ENCODE peak calls at places on chromosomes 1 and 21, in four cellular contexts. V, R, B and C are unnamed samples.

GRCh38 chr1:118788372-118788955 is 199.7 kb downstream of the TBX15 start:
- DNase-seq in V (no peak), R (no peak), B (no peak), C (no peak)

GRCh38 chr21:46004168-46004861 is 22.7 kb downstream of the COL6A1 start:
- DNase-seq in V (peak), R (no peak), B (no peak), C (no peak)

GRCh38 chr21:38667466-38667865 is 138.3 kb upstream of the ETS2 start:
- DNase-seq in V (no peak), R (no peak), B (no peak), C (no peak)

GRCh38 chr1:7382971-7383370 is 388.1 kb upstream of the VAMP3 start:
- DNase-seq in V (peak), R (no peak), B (no peak), C (no peak)

GRCh38 chr21:45115141-45115540 is 40.8 kb downstream of the ADARB1 start:
- DNase-seq in V (no peak), R (no peak), B (no peak), C (no peak)

GRCh38 chr1:177928194-177928593 is 41.7 kb downstream of the SEC16B start:
- DNase-seq in V (no peak), R (no peak), B (no peak), C (no peak)

GRCh38 chr1:9900142-9901043 is 9.7 kb downstream of the CTNNBIP1 start:
- DNase-seq in V (no peak), R (no peak), B (no peak), C (no peak)

GRCh38 chr1:209607795-209608178 is 24.3 kb downstream of the CAMK1G start:
- DNase-seq in V (no peak), R (no peak), B (no peak), C (no peak)

GRCh38 chr21:45508607-45509565 is 33.4 kb downstream of the SLC19A1 start:
- DNase-seq in V (no peak), R (peak), B (no peak), C (no peak)

GRCh38 chr1:154241703-154242352 is 21.1 kb downstream of the UBAP2L start:
- DNase-seq in V (no peak), R (no peak), B (no peak), C (no peak)

GRCh38 chr1:37556712-37557196 is at the start of gene DNALI1:
- DNase-seq in V (peak), R (peak), B (no peak), C (no peak)

GRCh38 chr1:196607940-196608339 is 300 bp downstream of the KCNT2 start:
- DNase-seq in V (no peak), R (no peak), B (no peak), C (no peak)

GRCh38 chr1:227316941-227317540 is 1.3 kb downstream of the CDC42BPA start:
- DNase-seq in V (no peak), R (peak), B (no peak), C (no peak)

GRCh38 chr1:39177641-39178040 is 26.9 kb upstream of the MACF1 start:
- DNase-seq in V (no peak), R (no peak), B (no peak), C (no peak)

GRCh38 chr21:42080788-42081083 is 9.6 kb downstream of the UMODL1 start:
- DNase-seq in V (no peak), R (no peak), B (no peak), C (no peak)

GRCh38 chr1:67787746-67788145 is 45.5 kb downstream of the GNG12 start:
- DNase-seq in V (no peak), R (no peak), B (no peak), C (no peak)
- TF ChIP-seq MAX in V (no peak), R (no peak), B (no peak), C (no peak)

DNA sequence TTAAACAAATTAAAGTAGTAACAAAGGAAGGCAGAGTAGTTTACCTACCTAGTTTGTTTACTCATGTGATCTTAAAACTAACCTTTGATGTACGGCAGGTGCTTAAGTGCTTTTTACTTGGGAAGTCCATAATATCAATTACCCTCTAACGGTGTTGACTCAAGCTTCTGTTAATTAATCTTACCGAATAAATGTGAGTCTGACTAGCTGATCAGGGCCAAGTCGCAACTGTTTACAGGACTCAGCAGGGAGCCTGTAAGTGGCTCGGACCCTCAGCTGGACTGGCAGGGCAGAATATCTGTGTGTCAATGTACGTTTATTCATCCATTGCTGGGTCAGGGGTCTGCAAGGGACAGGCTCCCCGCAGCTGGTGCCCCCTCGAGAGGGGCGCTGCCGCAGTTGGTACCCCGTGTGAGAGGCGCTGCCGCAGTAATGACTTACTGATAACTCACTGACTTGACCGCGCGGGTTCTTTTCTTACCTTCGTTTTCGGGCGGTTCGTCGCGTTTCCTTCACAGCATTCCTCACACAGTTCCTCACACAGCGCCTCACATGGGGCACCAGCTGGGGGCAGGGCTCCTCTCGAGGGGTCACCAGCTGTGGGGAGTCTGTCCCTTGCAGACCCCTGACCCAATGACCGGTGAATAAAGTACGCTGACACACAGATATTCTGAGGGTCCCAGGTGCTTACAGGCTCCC is 2.9 kb downstream of the FMO1 start:
- DNase-seq in V (peak), R (no peak), B (no peak), C (peak)
- TF ChIP-seq SRF in V (no peak), R (no peak), B (no peak), C (no peak)

GRCh38 chr1:156497078-156497742 is 3.4 kb downstream of the MEF2D start:
- DNase-seq in V (no peak), R (no peak), B (no peak), C (no peak)
- TF ChIP-seq MAX in V (no peak), R (no peak), B (no peak), C (no peak)

GRCh38 chr1:244069499-244069898 is 18.4 kb downstream of the ZBTB18 start:
- DNase-seq in V (no peak), R (no peak), B (no peak), C (no peak)

GRCh38 chr1:244076740-244077139 is 25.7 kb downstream of the ZBTB18 start:
- DNase-seq in V (no peak), R (no peak), B (no peak), C (no peak)

GRCh38 chr1:244075247-244075722 is 24.2 kb downstream of the ZBTB18 start:
- DNase-seq in V (peak), R (no peak), B (no peak), C (no peak)

GRCh38 chr1:244077473-244078220 is 26.6 kb downstream of the ZBTB18 start:
- DNase-seq in V (peak), R (no peak), B (no peak), C (no peak)

GRCh38 chr1:244074559-244075171 is 23.6 kb downstream of the ZBTB18 start:
- DNase-seq in V (peak), R (no peak), B (no peak), C (no peak)
- TF ChIP-seq SRF in V (no peak), R (no peak), B (no peak), C (no peak)

GRCh38 chr21:33712022-33712803 is 69.9 kb downstream of the ITSN1 start:
- DNase-seq in V (no peak), R (no peak), B (no peak), C (no peak)
- TF ChIP-seq MAX in V (no peak), R (no peak), B (no peak), C (no peak)

DNA sequence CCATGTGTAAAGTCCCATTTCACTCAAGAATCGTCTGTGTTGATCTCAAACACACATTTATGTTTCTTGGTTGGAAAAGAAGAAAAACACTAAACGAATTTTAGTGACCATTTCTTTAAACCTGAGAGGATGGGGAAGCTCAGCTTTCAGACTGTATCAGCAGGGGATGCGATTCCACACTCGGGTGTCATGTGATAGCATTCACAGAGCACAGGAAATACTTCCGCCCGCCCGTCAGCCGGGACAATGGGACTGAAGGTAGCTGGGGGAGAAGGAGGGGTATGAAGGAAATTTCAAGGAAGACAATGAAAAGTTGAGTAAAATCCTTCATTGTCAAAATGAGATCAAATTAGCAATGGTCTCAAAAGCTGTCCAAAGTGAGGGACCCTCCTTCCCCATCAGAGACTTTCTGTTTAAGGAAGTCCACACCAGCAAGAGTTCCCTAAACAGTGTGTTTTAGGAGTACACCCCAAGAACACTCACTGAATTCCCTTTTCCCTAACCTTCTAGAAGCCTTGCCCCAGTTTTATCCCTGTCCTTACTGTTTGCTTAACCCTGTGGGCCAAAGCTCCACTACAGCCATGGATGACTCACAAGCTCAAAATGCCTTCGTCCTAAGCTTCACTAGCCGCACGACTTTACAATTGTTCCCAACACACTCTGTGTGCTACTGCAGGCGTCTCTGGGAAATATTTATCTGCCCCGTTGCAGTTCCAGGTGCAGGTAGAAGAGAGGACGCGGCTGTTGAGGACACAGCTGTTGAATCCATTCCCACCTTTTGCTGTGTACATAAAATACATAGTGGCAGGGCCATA is 51.4 kb upstream of the SIM2 start:
- DNase-seq in V (no peak), R (no peak), B (no peak), C (no peak)
- TF ChIP-seq SRF in V (no peak), R (no peak), B (no peak), C (no peak)

DNA sequence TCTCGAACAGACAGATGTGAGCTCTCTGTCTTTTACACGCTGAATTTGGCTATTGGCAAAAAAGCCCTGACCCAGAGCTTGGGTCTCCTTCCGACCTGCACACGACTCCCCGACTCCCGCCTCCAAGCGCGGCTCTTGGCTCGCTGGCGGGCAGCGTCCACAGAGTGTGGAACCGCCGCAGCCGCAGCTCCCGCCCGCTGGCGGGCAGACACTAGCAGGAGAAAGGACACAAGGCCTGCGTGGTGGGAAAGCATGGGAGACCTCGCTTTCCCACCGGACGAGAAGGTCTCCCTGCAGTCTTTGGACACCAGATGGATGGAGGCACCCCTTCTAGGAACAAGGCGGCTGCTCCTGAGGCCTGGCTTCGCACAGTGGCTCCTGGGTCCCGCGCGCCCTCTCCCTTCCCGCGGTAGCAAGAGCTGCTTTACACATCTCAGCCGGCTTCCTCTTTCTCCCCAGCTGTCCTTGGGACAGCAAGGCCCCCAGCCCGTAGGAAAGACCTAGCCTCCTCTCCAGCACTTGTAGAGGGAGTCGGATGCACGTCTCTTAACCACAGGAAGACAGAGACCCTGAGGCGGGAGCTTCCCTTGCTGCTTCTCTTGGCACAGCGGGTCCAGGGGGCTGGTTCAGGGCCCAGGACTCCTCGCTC is 92.1 kb downstream of the PRKAB2 start:
- DNase-seq in V (peak), R (no peak), B (no peak), C (no peak)
- TF ChIP-seq MAX in V (no peak), R (no peak), B (no peak), C (no peak)